ENCODE peak calls at places on chromosomes 5 and 9, in six cellular contexts. One of them, this sample, is unnamed.
A peak's percentile ranks its signal among the peaks of the same experiment; 100 is the strongest.

GRCh38 chr9:135244751-135245221 is 157.3 kb downstream of the OLFM1 start:
- DNase-seq in coronary artery: no peak
- DNase-seq in GM13976: no peak
- DNase-seq in choroid plexus epithelial cell: no peak
- DNase-seq in left ventricle myocardium inferior: peak; percentile 38
- DNase-seq in HL-60: no peak
- DNase-seq in this sample: no peak

GRCh38 chr9:38066907-38067610 is 2.0 kb downstream of the SHB start:
- DNase-seq in HL-60: no peak
- DNase-seq in GM13976: no peak
- DNase-seq in choroid plexus epithelial cell: peak; percentile 56
- DNase-seq in left ventricle myocardium inferior: peak; percentile 53
- DNase-seq in coronary artery: peak; percentile 83
- DNase-seq in this sample: peak; percentile 38

GRCh38 chr5:56012281-56012963 is 17.7 kb upstream of the IL6ST start:
- DNase-seq in coronary artery: no peak
- DNase-seq in HL-60: no peak
- DNase-seq in left ventricle myocardium inferior: peak; percentile 22
- DNase-seq in GM13976: no peak
- DNase-seq in choroid plexus epithelial cell: peak; percentile 59
- DNase-seq in this sample: peak; percentile 57

GRCh38 chr9:126705311-126705766 is 91.6 kb downstream of the LMX1B start:
- DNase-seq in left ventricle myocardium inferior: peak; percentile 72
- DNase-seq in HL-60: peak; percentile 31
- DNase-seq in choroid plexus epithelial cell: peak; percentile 77
- DNase-seq in GM13976: peak; percentile 93
- DNase-seq in coronary artery: peak; percentile 76
- DNase-seq in this sample: peak; percentile 53

GRCh38 chr9:130215341-130216119 is 43.3 kb downstream of the NCS1 start:
- DNase-seq in choroid plexus epithelial cell: peak; percentile 42
- DNase-seq in GM13976: no peak
- DNase-seq in left ventricle myocardium inferior: no peak
- DNase-seq in HL-60: peak; percentile 33
- DNase-seq in coronary artery: no peak
- DNase-seq in this sample: peak; percentile 53

GRCh38 chr9:132078369-132079356 is 1.0 kb downstream of the MED27 start:
- DNase-seq in choroid plexus epithelial cell: peak; percentile 33
- DNase-seq in coronary artery: no peak
- DNase-seq in left ventricle myocardium inferior: no peak
- DNase-seq in HL-60: no peak
- DNase-seq in GM13976: peak; percentile 25
- DNase-seq in this sample: peak; percentile 74

GRCh38 chr5:132264546-132265335 is 7.2 kb downstream of the PDLIM4 start:
- DNase-seq in HL-60: no peak
- DNase-seq in GM13976: peak; percentile 22
- DNase-seq in coronary artery: peak; percentile 68
- DNase-seq in left ventricle myocardium inferior: no peak
- DNase-seq in choroid plexus epithelial cell: no peak
- DNase-seq in this sample: no peak

GRCh38 chr5:139181835-139182452 is 16.2 kb downstream of the SIL1 start:
- DNase-seq in GM13976: no peak
- DNase-seq in coronary artery: no peak
- DNase-seq in choroid plexus epithelial cell: peak; percentile 46
- DNase-seq in HL-60: no peak
- DNase-seq in left ventricle myocardium inferior: no peak
- DNase-seq in this sample: peak; percentile 40

GRCh38 chr5:83955916-83956315 is 235.3 kb upstream of the HAPLN1 start:
- DNase-seq in choroid plexus epithelial cell: peak; percentile 75
- DNase-seq in left ventricle myocardium inferior: no peak
- DNase-seq in HL-60: no peak
- DNase-seq in coronary artery: no peak
- DNase-seq in GM13976: no peak
- DNase-seq in this sample: peak; percentile 83

GRCh38 chr5:74161171-74161570 is 479.4 kb downstream of the ENC1 start:
- DNase-seq in left ventricle myocardium inferior: no peak
- DNase-seq in coronary artery: no peak
- DNase-seq in HL-60: no peak
- DNase-seq in choroid plexus epithelial cell: no peak
- DNase-seq in GM13976: no peak
- DNase-seq in this sample: no peak

GRCh38 chr5:157328277-157328912 is 62.5 kb downstream of the CYFIP2 start:
- DNase-seq in GM13976: peak; percentile 82
- DNase-seq in HL-60: peak; percentile 95
- DNase-seq in choroid plexus epithelial cell: peak; percentile 91
- DNase-seq in coronary artery: no peak
- DNase-seq in left ventricle myocardium inferior: peak; percentile 48
- DNase-seq in this sample: peak; percentile 81

GRCh38 chr5:172380261-172380991 is 73.9 kb downstream of the SH3PXD2B start:
- DNase-seq in coronary artery: no peak
- DNase-seq in GM13976: no peak
- DNase-seq in choroid plexus epithelial cell: no peak
- DNase-seq in left ventricle myocardium inferior: no peak
- DNase-seq in HL-60: no peak
- DNase-seq in this sample: no peak

GRCh38 chr5:137753227-137753985 is 757 bp downstream of the HNRNPA0 start:
- DNase-seq in coronary artery: peak; percentile 85
- DNase-seq in HL-60: no peak
- DNase-seq in GM13976: peak; percentile 51
- DNase-seq in left ventricle myocardium inferior: peak; percentile 58
- DNase-seq in choroid plexus epithelial cell: peak; percentile 55
- DNase-seq in this sample: no peak

GRCh38 chr9:86099695-86100364 is 472 bp upstream of the GOLM1 start:
- DNase-seq in HL-60: peak; percentile 41
- DNase-seq in choroid plexus epithelial cell: peak; percentile 74
- DNase-seq in left ventricle myocardium inferior: peak; percentile 32
- DNase-seq in coronary artery: no peak
- DNase-seq in GM13976: peak; percentile 42
- DNase-seq in this sample: peak; percentile 52

GRCh38 chr9:129231022-129231739 is 53.1 kb upstream of the IER5L start:
- DNase-seq in left ventricle myocardium inferior: no peak
- DNase-seq in choroid plexus epithelial cell: no peak
- DNase-seq in coronary artery: no peak
- DNase-seq in GM13976: no peak
- DNase-seq in HL-60: no peak
- DNase-seq in this sample: no peak

GRCh38 chr5:60649288-60649917 is 50.6 kb downstream of the DEPDC1B start:
- DNase-seq in left ventricle myocardium inferior: no peak
- DNase-seq in choroid plexus epithelial cell: peak; percentile 77
- DNase-seq in GM13976: peak; percentile 48
- DNase-seq in coronary artery: no peak
- DNase-seq in HL-60: peak; percentile 8
- DNase-seq in this sample: peak; percentile 51

GRCh38 chr9:98335666-98336065 is 80.2 kb upstream of the TBC1D2 start:
- DNase-seq in choroid plexus epithelial cell: no peak
- DNase-seq in HL-60: no peak
- DNase-seq in left ventricle myocardium inferior: no peak
- DNase-seq in coronary artery: no peak
- DNase-seq in GM13976: no peak
- DNase-seq in this sample: no peak

GRCh38 chr9:69120380-69121154 is 53.5 kb upstream of the TJP2 start:
- DNase-seq in GM13976: peak; percentile 55
- DNase-seq in HL-60: no peak
- DNase-seq in choroid plexus epithelial cell: peak; percentile 23
- DNase-seq in left ventricle myocardium inferior: no peak
- DNase-seq in coronary artery: no peak
- DNase-seq in this sample: no peak

GRCh38 chr5:160774006-160774405 is 78.0 kb downstream of the ATP10B start:
- DNase-seq in GM13976: no peak
- DNase-seq in choroid plexus epithelial cell: no peak
- DNase-seq in left ventricle myocardium inferior: no peak
- DNase-seq in coronary artery: no peak
- DNase-seq in HL-60: no peak
- DNase-seq in this sample: no peak

GRCh38 chr9:37037744-37038640 is 3.9 kb upstream of the PAX5 start:
- DNase-seq in left ventricle myocardium inferior: no peak
- DNase-seq in HL-60: no peak
- DNase-seq in coronary artery: no peak
- DNase-seq in choroid plexus epithelial cell: no peak
- DNase-seq in GM13976: peak; percentile 72
- DNase-seq in this sample: no peak

GRCh38 chr5:67308988-67309688 is 112.5 kb upstream of the CD180 start:
- DNase-seq in coronary artery: no peak
- DNase-seq in HL-60: no peak
- DNase-seq in choroid plexus epithelial cell: no peak
- DNase-seq in GM13976: no peak
- DNase-seq in left ventricle myocardium inferior: no peak
- DNase-seq in this sample: no peak

GRCh38 chr5:77847814-77848290 is 71.7 kb upstream of the TBCA start:
- DNase-seq in GM13976: no peak
- DNase-seq in choroid plexus epithelial cell: no peak
- DNase-seq in left ventricle myocardium inferior: no peak
- DNase-seq in coronary artery: no peak
- DNase-seq in HL-60: no peak
- DNase-seq in this sample: no peak

GRCh38 chr5:159788835-159789331 is 127.4 kb upstream of the ADRA1B start:
- DNase-seq in HL-60: no peak
- DNase-seq in GM13976: no peak
- DNase-seq in left ventricle myocardium inferior: peak; percentile 32
- DNase-seq in coronary artery: no peak
- DNase-seq in choroid plexus epithelial cell: no peak
- DNase-seq in this sample: no peak

GRCh38 chr9:649128-650074 is 192.1 kb upstream of the DMRT1 start:
- DNase-seq in coronary artery: no peak
- DNase-seq in GM13976: no peak
- DNase-seq in left ventricle myocardium inferior: no peak
- DNase-seq in choroid plexus epithelial cell: no peak
- DNase-seq in HL-60: no peak
- DNase-seq in this sample: no peak

GRCh38 chr9:137873858-137874363 is 3.7 kb upstream of the CACNA1B start:
- DNase-seq in left ventricle myocardium inferior: no peak
- DNase-seq in coronary artery: no peak
- DNase-seq in HL-60: no peak
- DNase-seq in GM13976: no peak
- DNase-seq in choroid plexus epithelial cell: no peak
- DNase-seq in this sample: no peak

GRCh38 chr5:153148624-153148976 is 341.9 kb upstream of the GRIA1 start:
- DNase-seq in HL-60: no peak
- DNase-seq in choroid plexus epithelial cell: no peak
- DNase-seq in GM13976: no peak
- DNase-seq in coronary artery: no peak
- DNase-seq in left ventricle myocardium inferior: no peak
- DNase-seq in this sample: no peak
- TF ChIP-seq CTCF in HL-60: no peak
- TF ChIP-seq CTCF in choroid plexus epithelial cell: no peak
- TF ChIP-seq CTCF in GM13976: no peak
- TF ChIP-seq CTCF in coronary artery: no peak
- TF ChIP-seq CTCF in left ventricle myocardium inferior: peak; percentile 1
- TF ChIP-seq CTCF in this sample: no peak

GRCh38 chr5:10365800-10366199 is 12.3 kb downstream of the MARCHF6 start:
- DNase-seq in left ventricle myocardium inferior: no peak
- DNase-seq in coronary artery: no peak
- DNase-seq in GM13976: no peak
- DNase-seq in choroid plexus epithelial cell: no peak
- DNase-seq in HL-60: no peak
- DNase-seq in this sample: no peak

GRCh38 chr5:10366310-10367297 is 13.1 kb downstream of the MARCHF6 start:
- DNase-seq in coronary artery: no peak
- DNase-seq in left ventricle myocardium inferior: no peak
- DNase-seq in choroid plexus epithelial cell: peak; percentile 58
- DNase-seq in HL-60: no peak
- DNase-seq in GM13976: no peak
- DNase-seq in this sample: peak; percentile 62

GRCh38 chr5:10363519-10364185 is 10.2 kb downstream of the MARCHF6 start:
- DNase-seq in coronary artery: no peak
- DNase-seq in choroid plexus epithelial cell: no peak
- DNase-seq in HL-60: no peak
- DNase-seq in GM13976: no peak
- DNase-seq in left ventricle myocardium inferior: no peak
- DNase-seq in this sample: no peak

GRCh38 chr5:10367586-10367985 is 14.1 kb downstream of the MARCHF6 start:
- DNase-seq in coronary artery: no peak
- DNase-seq in choroid plexus epithelial cell: no peak
- DNase-seq in GM13976: no peak
- DNase-seq in left ventricle myocardium inferior: no peak
- DNase-seq in HL-60: no peak
- DNase-seq in this sample: peak; percentile 50

DNA sequence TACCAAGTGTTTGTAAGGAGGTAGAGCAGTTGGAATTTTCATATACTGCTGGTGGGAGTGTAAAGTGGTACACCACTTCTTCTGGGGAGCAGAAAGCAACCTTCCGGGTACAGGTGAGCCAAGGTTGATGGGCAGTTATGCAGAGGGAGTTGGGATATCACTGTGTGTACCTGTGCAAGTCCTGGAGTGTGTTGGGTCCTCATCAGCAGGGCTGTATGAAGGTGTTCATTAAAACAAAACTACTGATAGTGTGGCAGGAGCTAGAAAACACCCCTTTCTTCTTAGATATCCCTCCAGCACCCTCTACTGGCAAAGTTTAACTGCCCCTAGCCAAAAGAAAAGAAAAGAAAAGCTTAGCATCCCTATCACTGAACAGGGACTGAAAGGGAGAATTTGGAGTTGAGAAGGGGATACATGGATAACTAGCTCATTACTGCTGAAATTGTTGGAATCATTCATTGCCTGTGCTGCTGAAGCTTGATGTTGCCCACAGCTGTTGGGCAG is 10.7 kb downstream of the MARCHF6 start:
- DNase-seq in GM13976: no peak
- DNase-seq in coronary artery: no peak
- DNase-seq in left ventricle myocardium inferior: no peak
- DNase-seq in choroid plexus epithelial cell: no peak
- DNase-seq in HL-60: no peak
- DNase-seq in this sample: no peak
- TF ChIP-seq CTCF in GM13976: no peak
- TF ChIP-seq CTCF in coronary artery: no peak
- TF ChIP-seq CTCF in left ventricle myocardium inferior: peak; percentile 13
- TF ChIP-seq CTCF in choroid plexus epithelial cell: peak; percentile 27
- TF ChIP-seq CTCF in HL-60: peak; percentile 48
- TF ChIP-seq CTCF in this sample: no peak

DNA sequence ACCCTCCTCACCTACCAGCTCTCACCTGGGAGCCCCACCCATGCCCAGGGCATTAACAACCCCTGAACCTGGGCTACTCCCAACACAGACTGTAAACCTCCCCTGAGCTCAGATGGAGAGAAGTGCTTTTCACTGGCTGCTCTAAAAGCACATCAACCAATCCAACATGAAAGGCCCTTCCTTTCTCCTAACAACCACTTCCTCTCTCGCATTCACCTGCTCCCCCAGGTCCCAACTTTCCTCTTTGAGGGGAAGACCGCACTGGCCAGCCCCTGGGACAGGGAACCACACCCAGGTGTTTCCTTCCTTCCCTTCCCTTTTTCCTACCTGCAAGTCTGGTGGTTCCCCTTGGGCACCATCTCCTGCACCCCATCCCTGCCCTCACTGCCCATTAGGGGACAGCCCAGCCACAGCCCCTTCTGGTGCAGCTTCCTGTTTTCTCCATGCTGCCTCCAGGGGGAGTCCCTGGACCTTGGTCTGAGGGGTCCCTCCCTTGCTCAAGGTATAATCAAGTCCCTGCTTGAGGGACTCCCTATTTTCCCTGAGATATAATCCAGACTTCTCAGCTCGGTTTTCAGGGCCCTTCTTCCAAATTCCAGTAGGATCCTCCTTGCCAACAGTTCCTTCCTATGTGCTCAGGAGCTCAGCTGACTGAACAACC is 30.5 kb upstream of the DAB2IP start:
- DNase-seq in GM13976: peak; percentile 60
- DNase-seq in HL-60: no peak
- DNase-seq in left ventricle myocardium inferior: no peak
- DNase-seq in choroid plexus epithelial cell: peak; percentile 52
- DNase-seq in coronary artery: no peak
- DNase-seq in this sample: no peak
- TF ChIP-seq CTCF in GM13976: no peak
- TF ChIP-seq CTCF in HL-60: peak; percentile 8
- TF ChIP-seq CTCF in left ventricle myocardium inferior: peak; percentile 52
- TF ChIP-seq CTCF in choroid plexus epithelial cell: peak; percentile 74
- TF ChIP-seq CTCF in coronary artery: peak; percentile 20
- TF ChIP-seq CTCF in this sample: peak; percentile 70

GRCh38 chr5:141245250-141245717 is at the start of gene PCDHB15:
- DNase-seq in coronary artery: no peak
- DNase-seq in HL-60: no peak
- DNase-seq in left ventricle myocardium inferior: peak; percentile 32
- DNase-seq in GM13976: no peak
- DNase-seq in choroid plexus epithelial cell: no peak
- DNase-seq in this sample: no peak
- TF ChIP-seq CTCF in coronary artery: no peak
- TF ChIP-seq CTCF in HL-60: no peak
- TF ChIP-seq CTCF in left ventricle myocardium inferior: peak; percentile 56
- TF ChIP-seq CTCF in GM13976: no peak
- TF ChIP-seq CTCF in choroid plexus epithelial cell: no peak
- TF ChIP-seq CTCF in this sample: no peak

This sample was measured in astrocyte of the spinal cord.